ENCODE peak calls at places on chromosomes 6 and 20, in five cellular contexts. D is esophagus muscularis mucosa; W is CD4-positive, alpha-beta memory T cell; R is K562; H is colonic mucosa. P is an unnamed sample. For H3K9me3, the result is how much of the 10 kb centered on the place peaks cover.

GRCh38 chr6:99151634-99152344 is 197.7 kb downstream of the FAXC start:
- DNase-seq in H (peak), D (peak), W (no peak), R (peak), P (peak)

GRCh38 chr6:44006123-44006871 is 121.0 kb downstream of the MRPL14 start:
- DNase-seq in R (no peak), H (no peak), D (no peak), W (no peak), P (no peak)

GRCh38 chr6:158778005-158778527 is 41.1 kb downstream of the EZR start:
- DNase-seq in D (no peak), W (no peak), R (no peak), H (no peak), P (no peak)

GRCh38 chr6:1461207-1461606 is 71.8 kb downstream of the FOXF2 start:
- DNase-seq in H (no peak), R (no peak), D (no peak), W (no peak), P (no peak)

GRCh38 chr6:6788394-6789020 is 200.0 kb downstream of the LY86 start:
- DNase-seq in H (peak), D (no peak), W (no peak), R (peak), P (peak)

GRCh38 chr20:10982692-10983091 is 308.9 kb upstream of the JAG1 start:
- DNase-seq in D (no peak), W (no peak), R (no peak), H (peak), P (no peak)

GRCh38 chr20:363319-364078 is 16.6 kb downstream of the NRSN2 start:
- DNase-seq in R (no peak), D (no peak), W (no peak), H (no peak), P (no peak)

GRCh38 chr20:3203315-3204123 is 963 bp downstream of the DDRGK1 start:
- DNase-seq in H (peak), D (no peak), W (peak), R (peak), P (peak)

GRCh38 chr6:21164768-21165326 is 428.7 kb upstream of the SOX4 start:
- DNase-seq in D (no peak), W (no peak), H (no peak), R (no peak), P (no peak)

GRCh38 chr20:2217857-2218529 is 77.8 kb upstream of the TGM3 start:
- DNase-seq in H (peak), R (no peak), D (no peak), W (no peak), P (no peak)

GRCh38 chr6:78942451-78942850 is 75.1 kb downstream of the IRAK1BP1 start:
- DNase-seq in W (no peak), R (no peak), H (no peak), D (no peak), P (no peak)

GRCh38 chr20:50992733-50993457 is 30.0 kb downstream of the KCNG1 start:
- DNase-seq in H (peak), W (peak), D (no peak), R (peak), P (no peak)

DNA sequence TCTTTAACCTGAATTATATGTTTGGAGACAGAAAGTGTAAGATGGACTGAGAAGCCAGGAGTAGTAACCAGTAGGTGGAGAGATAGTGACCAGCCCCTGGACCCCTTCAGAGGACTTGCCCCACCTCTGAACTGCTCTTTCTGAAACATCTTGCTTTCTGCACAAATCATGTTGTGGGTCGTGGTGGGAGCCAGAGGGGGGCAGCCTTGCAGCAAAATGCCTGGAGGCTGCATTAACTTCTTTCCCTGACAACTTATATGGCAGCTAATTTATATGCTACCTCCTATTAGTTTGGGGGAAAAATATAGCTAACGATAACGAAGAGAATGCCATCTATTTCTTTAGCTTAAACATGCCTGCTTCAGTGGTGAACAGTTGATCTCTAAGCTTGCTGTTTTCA is 859.8 kb downstream of the MAFB start:
- DNase-seq in D (no peak), R (no peak), W (no peak), H (no peak), P (no peak)
- H3K9me3 ChIP-seq in D (under half), R (under half), W (under half), H (under half), P (under half)

GRCh38 chr20:29742699-29743100 is 1514.8 kb upstream of the DEFB115 start:
- DNase-seq in R (peak), H (no peak), W (no peak), D (no peak), P (no peak)
- H3K9me3 ChIP-seq in R (under half), H (under half), W (under half), D (under half), P (under half)

DNA sequence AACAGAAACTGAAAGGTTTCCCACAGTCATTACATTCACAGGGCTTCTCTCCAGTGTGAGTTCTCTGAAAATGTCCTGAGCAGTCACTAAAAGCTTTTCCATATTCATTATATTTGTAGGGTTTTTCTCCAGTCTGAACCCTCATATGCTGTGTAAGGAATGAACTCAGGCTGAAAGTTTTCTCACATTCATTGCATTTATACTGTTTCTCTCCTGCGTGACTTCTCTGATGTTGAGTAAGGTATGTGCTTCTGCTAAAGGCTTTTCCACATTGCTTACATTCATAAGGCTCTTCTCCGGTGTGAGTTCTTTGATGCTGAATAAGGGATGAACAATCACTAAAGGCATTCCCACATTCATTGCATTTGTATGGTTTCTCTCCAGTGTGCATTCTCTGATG is 29.8 kb upstream of the ZNF391 start:
- DNase-seq in D (no peak), R (no peak), H (no peak), W (no peak), P (no peak)
- H3K9me3 ChIP-seq in D (under half), R (under half), H (under half), W (under half), P (under half)

GRCh38 chr20:48523191-48523757 is 304.5 kb downstream of the PREX1 start:
- DNase-seq in D (no peak), W (no peak), H (no peak), R (no peak), P (peak)

GRCh38 chr20:48524582-48524981 is 303.2 kb downstream of the PREX1 start:
- DNase-seq in D (no peak), W (no peak), R (no peak), H (no peak), P (no peak)

GRCh38 chr20:48527771-48528170 is 300.0 kb downstream of the PREX1 start:
- DNase-seq in W (no peak), D (no peak), R (no peak), H (peak), P (no peak)

GRCh38 chr20:48526936-48527335 is 300.9 kb downstream of the PREX1 start:
- DNase-seq in W (no peak), H (peak), R (no peak), D (no peak), P (no peak)

GRCh38 chr20:48525400-48525799 is 302.4 kb downstream of the PREX1 start:
- DNase-seq in D (no peak), W (no peak), R (no peak), H (no peak), P (no peak)
- H3K9me3 ChIP-seq in D (under half), W (under half), R (under half), H (under half), P (under half)

GRCh38 chr6:89682991-89683390 is 44.4 kb upstream of the LYRM2 start:
- DNase-seq in H (no peak), D (peak), W (no peak), R (no peak), P (no peak)
- H3K9me3 ChIP-seq in H (under half), D (under half), W (under half), R (under half), P (under half)

GRCh38 chr6:160586374-160586773 is 77.7 kb downstream of the LPA start:
- DNase-seq in H (no peak), D (no peak), R (no peak), W (no peak), P (no peak)

GRCh38 chr6:160583805-160584204 is 80.3 kb downstream of the LPA start:
- DNase-seq in W (no peak), D (no peak), R (no peak), H (no peak), P (no peak)
- H3K9me3 ChIP-seq in W (under half), D (under half), R (under half), H (under half), P (under half)

DNA sequence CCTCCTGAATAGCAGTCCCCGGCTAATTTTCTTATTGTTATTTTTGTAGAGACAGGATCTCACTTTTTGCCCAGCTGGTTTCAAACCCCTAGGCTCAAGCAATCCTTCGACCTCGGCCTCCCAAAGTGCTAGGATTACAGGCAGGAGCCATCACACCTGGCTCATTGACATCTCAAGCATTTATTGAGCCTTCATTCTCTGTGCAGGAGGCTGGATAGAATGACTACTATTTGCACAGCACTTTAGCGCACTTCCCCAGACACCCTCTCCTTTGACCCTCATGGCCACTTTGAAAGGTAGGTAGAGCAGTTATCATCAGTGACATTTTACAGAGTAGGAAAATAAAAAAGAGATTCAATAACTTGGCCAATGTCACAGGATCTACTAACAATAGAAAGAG is 124.0 kb upstream of the STXBP5 start:
- DNase-seq in H (no peak), W (no peak), R (no peak), D (no peak), P (no peak)
- H3K9me3 ChIP-seq in H (under half), W (under half), R (under half), D (under half), P (under half)

DNA sequence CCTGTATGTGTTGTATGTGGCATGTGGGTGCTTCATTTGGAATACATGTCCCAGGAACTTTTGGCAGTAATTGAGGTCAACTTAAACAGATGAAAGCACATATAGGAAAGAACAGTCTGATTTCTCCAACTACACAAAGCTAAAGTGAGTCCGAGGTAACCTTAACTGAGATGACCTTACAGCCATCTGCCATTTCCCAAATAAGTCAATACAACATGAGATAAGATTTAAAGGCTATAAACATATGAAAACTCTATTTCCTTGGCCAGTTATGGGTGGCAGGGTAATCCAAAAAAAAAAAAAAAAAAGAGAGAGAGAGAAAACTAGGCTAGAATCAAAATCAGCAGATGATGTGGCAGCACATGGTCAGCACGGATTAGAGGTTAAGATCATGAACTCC is 1068.3 kb downstream of the KHDRBS2 start:
- DNase-seq in H (no peak), D (no peak), R (no peak), W (no peak), P (no peak)
- H3K9me3 ChIP-seq in H (under half), D (under half), R (under half), W (under half), P (under half)

P was measured in body of pancreas.